ENCODE peak calls at places on chromosomes 12 and 14, in ten cellular contexts. C, H, E, Z, B, T, W, V, U and X are unnamed samples.

GRCh38 chr12:29552324-29552927 is 54.9 kb upstream of the OVCH1 start:
- DNase-seq in C (peak; percentile 65), H (peak; percentile 61), E (peak; percentile 45), Z (peak; percentile 50), B (no peak), T (peak; percentile 75), W (peak; percentile 11), V (peak; percentile 47), U (peak; percentile 75), X (peak; percentile 53)

GRCh38 chr12:6154730-6155459 is 30.4 kb upstream of the VWF start:
- DNase-seq in C (no peak), H (no peak), E (no peak), Z (no peak), B (no peak), T (no peak), W (no peak), V (no peak), U (no peak), X (no peak)

GRCh38 chr12:72318341-72318740 is 46.2 kb downstream of the TRHDE start:
- DNase-seq in C (no peak), H (no peak), E (no peak), Z (no peak), B (no peak), T (no peak), W (no peak), V (no peak), U (no peak), X (no peak)

GRCh38 chr12:106582661-106583577 is at the start of gene RFX4:
- DNase-seq in C (no peak), H (no peak), E (no peak), Z (no peak), B (no peak), T (no peak), W (no peak), V (peak; percentile 8), U (no peak), X (no peak)

GRCh38 chr12:18320036-18320617 is 58.8 kb downstream of the PIK3C2G start:
- DNase-seq in C (peak; percentile 53), H (peak; percentile 69), E (peak; percentile 16), Z (peak; percentile 88), B (peak; percentile 33), T (peak; percentile 84), W (peak; percentile 71), V (peak; percentile 71), U (peak; percentile 69), X (peak; percentile 68)

GRCh38 chr12:113609692-113610469 is 138.2 kb upstream of the LHX5 start:
- DNase-seq in C (no peak), H (no peak), E (no peak), Z (no peak), B (no peak), T (no peak), W (no peak), V (no peak), U (no peak), X (no peak)

GRCh38 chr14:68894123-68894522 is 85.0 kb downstream of the ACTN1 start:
- DNase-seq in C (no peak), H (peak; percentile 31), E (no peak), Z (no peak), B (no peak), T (no peak), W (no peak), V (no peak), U (no peak), X (no peak)

GRCh38 chr12:37546901-37547475 is 769.6 kb upstream of the ALG10B start:
- DNase-seq in C (no peak), H (no peak), E (no peak), Z (no peak), B (peak; percentile 10), T (no peak), W (no peak), V (no peak), U (no peak), X (no peak)

GRCh38 chr12:110921262-110921661 is 883 bp upstream of the MYL2 start:
- DNase-seq in C (no peak), H (peak; percentile 19), E (no peak), Z (no peak), B (no peak), T (peak; percentile 14), W (peak; percentile 68), V (peak; percentile 72), U (no peak), X (peak; percentile 67)

GRCh38 chr14:68694516-68695235 is 98.2 kb downstream of the ZFP36L1 start:
- DNase-seq in C (peak; percentile 55), H (peak; percentile 22), E (no peak), Z (no peak), B (no peak), T (peak; percentile 52), W (peak; percentile 76), V (peak; percentile 80), U (peak; percentile 70), X (peak; percentile 97)

GRCh38 chr14:76870146-76870545 is 43.9 kb downstream of the LRRC74A start:
- DNase-seq in C (no peak), H (no peak), E (no peak), Z (peak; percentile 38), B (no peak), T (no peak), W (peak; percentile 42), V (peak; percentile 15), U (peak; percentile 50), X (no peak)

GRCh38 chr14:22099942-22100763 is 426.5 kb upstream of the OR4E1 start:
- DNase-seq in C (no peak), H (peak; percentile 36), E (peak; percentile 47), Z (peak; percentile 85), B (peak; percentile 27), T (no peak), W (peak; percentile 69), V (peak; percentile 40), U (peak; percentile 64), X (peak; percentile 29)